ENCODE peak calls at places on chromosome 16, in four cellular contexts. R, N, S and L are unnamed samples.

GRCh38 chr16:75306102-75306762 is 54.8 kb upstream of the BCAR1 start:
- DNase-seq in R (no peak), N (no peak), S (no peak), L (no peak)

GRCh38 chr16:85657267-85657650 is 31.5 kb downstream of the GINS2 start:
- DNase-seq in R (no peak), N (no peak), S (no peak), L (no peak)

GRCh38 chr16:66551362-66551761 is 1.0 kb upstream of the CKLF start:
- DNase-seq in R (no peak), N (peak), S (peak), L (no peak)

GRCh38 chr16:3147757-3148104 is 12.9 kb downstream of the ZNF213 start:
- DNase-seq in R (no peak), N (no peak), S (no peak), L (no peak)

GRCh38 chr16:48565752-48566151 is 44.2 kb downstream of the N4BP1 start:
- DNase-seq in R (no peak), N (no peak), S (no peak), L (no peak)

GRCh38 chr16:68770671-68771070 is 33.6 kb downstream of the CDH1 start:
- DNase-seq in R (no peak), N (no peak), S (no peak), L (no peak)

GRCh38 chr16:59707441-59707840 is 973.3 kb upstream of the GOT2 start:
- DNase-seq in R (no peak), N (no peak), S (no peak), L (no peak)

GRCh38 chr16:54185045-54185444 is 101.5 kb downstream of the IRX3 start:
- DNase-seq in R (no peak), N (no peak), S (no peak), L (no peak)

GRCh38 chr16:21666772-21667171 is 3.0 kb downstream of the OTOA start:
- DNase-seq in R (no peak), N (no peak), S (no peak), L (no peak)

GRCh38 chr16:88804173-88804551 is 573 bp downstream of the CDT1 start:
- DNase-seq in R (no peak), N (no peak), S (no peak), L (no peak)

GRCh38 chr16:88705076-88705684 is 1.0 kb downstream of the RNF166 start:
- DNase-seq in R (no peak), N (no peak), S (no peak), L (no peak)

GRCh38 chr16:87963400-87963799 is 12.2 kb downstream of the BANP start:
- DNase-seq in R (peak), N (peak), S (peak), L (no peak)

GRCh38 chr16:67939507-67940435 is 3.1 kb upstream of the PSMB10 start:
- DNase-seq in R (no peak), N (peak), S (peak), L (no peak)

GRCh38 chr16:2308089-2308962 is 32.2 kb downstream of the ABCA3 start:
- DNase-seq in R (no peak), N (no peak), S (no peak), L (no peak)

GRCh38 chr16:67833035-67833417 is 9.1 kb upstream of the THAP11 start:
- DNase-seq in R (no peak), N (no peak), S (no peak), L (no peak)

GRCh38 chr16:53821957-53822625 is 118.1 kb downstream of the FTO start:
- DNase-seq in R (no peak), N (no peak), S (no peak), L (no peak)